ENCODE peak calls at places on chromosomes 11 and 22, in four cellular contexts. V is H9, F is IMR-90, P is mesenchymal stem cell. I is an unnamed sample.

GRCh38 chr11:105229257-105229656 is 89.7 kb upstream of the CARD18 start:
- DNase-seq in V (no peak), P (no peak), F (peak; percentile 80), I (no peak)

GRCh38 chr11:87451400-87451799 is 413.7 kb downstream of the TMEM135 start:
- DNase-seq in F (peak; percentile 33), V (no peak), P (peak; percentile 21), I (no peak)

GRCh38 chr11:92342886-92343285 is 118.3 kb downstream of the FAT3 start:
- DNase-seq in V (no peak), F (no peak), P (no peak), I (no peak)

GRCh38 chr11:67056640-67057409 is at the start of gene RHOD:
- DNase-seq in P (no peak), F (no peak), V (peak; percentile 71), I (peak; percentile 39)

GRCh38 chr11:111788051-111788450 is 21.9 kb upstream of the PPP2R1B start:
- DNase-seq in F (no peak), P (no peak), V (no peak), I (no peak)

GRCh38 chr11:84642500-84642899 is 984.6 kb downstream of the DLG2 start:
- DNase-seq in V (no peak), F (no peak), P (no peak), I (no peak)

GRCh38 chr11:74672956-74673895 is 58.0 kb downstream of the CHRDL2 start:
- DNase-seq in P (peak; percentile 95), V (no peak), F (peak; percentile 100), I (no peak)

GRCh38 chr11:77287136-77287535 is 14.3 kb downstream of the GDPD4 start:
- DNase-seq in F (peak; percentile 26), P (no peak), V (no peak), I (no peak)

GRCh38 chr11:9802291-9802861 is 138.5 kb downstream of the SWAP70 start:
- DNase-seq in P (peak; percentile 72), F (peak; percentile 91), V (no peak), I (no peak)
- H4K91ac ChIP-seq in P (no peak overlapping the region), F (peak overlapping the region; percentile 95), V (no peak overlapping the region), I (no peak overlapping the region)

GRCh38 chr11:34600339-34601084 is 20.4 kb upstream of the EHF start:
- DNase-seq in V (no peak), P (no peak), F (peak; percentile 8), I (no peak)
- H3K4me2 ChIP-seq in V (no peak overlapping the region), P (no peak overlapping the region), F (peak overlapping the region; percentile 25), I (no peak overlapping the region)

DNA sequence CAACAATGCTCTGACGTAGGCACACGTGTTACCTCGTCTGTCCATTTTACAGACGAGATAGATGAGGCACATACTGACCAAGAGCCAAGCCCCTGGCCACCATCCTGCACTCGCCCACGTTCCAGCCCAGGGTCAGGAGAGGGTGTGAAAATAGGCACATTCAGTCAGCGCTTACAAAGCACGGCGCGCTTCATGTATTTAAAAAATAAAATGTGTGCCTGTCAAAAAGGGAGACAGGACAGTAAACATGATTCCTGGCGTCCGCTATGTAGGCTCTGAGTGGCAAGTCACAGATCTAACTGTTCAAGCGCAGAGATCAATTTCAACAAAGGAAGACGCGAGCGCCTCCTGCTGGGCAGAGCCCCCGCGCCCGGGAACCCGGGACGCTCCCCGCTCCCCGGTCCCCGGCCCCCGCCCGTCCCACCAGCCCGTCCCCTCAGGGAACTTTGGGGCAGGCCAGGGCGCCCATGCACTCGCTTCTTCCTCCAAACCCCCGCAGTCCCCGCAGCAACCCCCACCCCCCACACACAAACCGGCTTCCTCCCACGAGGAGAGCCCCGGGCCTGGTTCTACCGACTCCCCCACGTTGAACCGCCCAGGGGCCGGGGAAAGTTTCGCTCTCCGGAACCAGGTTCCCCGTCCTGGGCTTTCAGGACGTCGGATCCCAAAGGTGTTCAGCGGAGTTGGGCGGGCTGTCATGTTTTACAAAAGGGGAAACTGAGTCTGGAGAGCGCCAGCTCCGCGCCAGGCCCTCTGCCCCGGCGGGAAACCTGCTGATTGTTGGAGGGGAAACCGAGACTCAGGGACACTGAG is 10.4 kb upstream of the C1QTNF6 start:
- DNase-seq in V (peak; percentile 77), P (peak; percentile 78), F (peak; percentile 58), I (peak; percentile 76)
- H4K91ac ChIP-seq in V (no peak overlapping the region), P (peak overlapping the region; percentile 98), F (peak overlapping the region; percentile 86), I (peak overlapping the region; percentile 38)

DNA sequence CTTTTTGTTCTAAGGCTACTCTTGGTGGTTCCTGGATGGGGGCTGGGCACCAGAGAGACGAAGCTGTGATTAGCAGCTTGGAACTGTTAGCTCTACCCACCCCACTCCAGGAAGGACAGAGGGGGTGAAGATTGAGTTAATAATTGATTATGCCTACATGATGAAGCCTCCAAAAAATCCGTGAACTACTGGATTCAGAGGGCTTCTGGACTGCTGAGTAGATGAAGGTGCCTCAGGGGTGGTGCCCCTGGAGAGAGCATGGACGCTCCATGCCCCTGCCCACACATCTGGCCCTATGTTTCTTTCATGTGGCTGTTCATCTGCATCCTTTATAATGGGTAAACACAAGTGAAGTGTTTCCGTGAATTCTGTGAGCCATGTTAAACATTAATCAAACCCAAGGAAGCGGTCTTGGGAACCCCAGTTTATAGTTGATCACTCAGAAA is 47.3 kb upstream of the CYP2D6 start:
- DNase-seq in P (no peak), V (no peak), F (no peak), I (no peak)
- H3K4me2 ChIP-seq in P (peak overlapping the region; percentile 53), V (no peak overlapping the region), F (no peak overlapping the region), I (no peak overlapping the region)

GRCh38 chr11:18564149-18564548 is 24.4 kb downstream of the UEVLD start:
- DNase-seq in F (no peak), P (no peak), V (no peak), I (no peak)
- H4K91ac ChIP-seq in F (no peak overlapping the region), P (no peak overlapping the region), V (no peak overlapping the region), I (no peak overlapping the region)

GRCh38 chr11:8221025-8221723 is 42.5 kb downstream of the LMO1 start:
- DNase-seq in F (no peak), P (no peak), V (no peak), I (no peak)

GRCh38 chr11:8222820-8223512 is 40.7 kb downstream of the LMO1 start:
- DNase-seq in V (no peak), F (no peak), P (no peak), I (no peak)

GRCh38 chr11:8223513-8223899 is 40.2 kb downstream of the LMO1 start:
- DNase-seq in F (peak; percentile 11), P (no peak), V (no peak), I (no peak)

GRCh38 chr11:8220261-8221024 is 43.2 kb downstream of the LMO1 start:
- DNase-seq in V (no peak), F (no peak), P (no peak), I (no peak)

GRCh38 chr11:8221917-8222316 is 41.8 kb downstream of the LMO1 start:
- DNase-seq in F (no peak), V (no peak), P (no peak), I (no peak)
- H3K4me2 ChIP-seq in F (no peak overlapping the region), V (no peak overlapping the region), P (no peak overlapping the region), I (no peak overlapping the region)

GRCh38 chr22:50190182-50190951 is 4.7 kb downstream of the TRABD start:
- DNase-seq in P (peak; percentile 53), F (no peak), V (peak; percentile 84), I (no peak)

GRCh38 chr22:50191041-50191740 is 5.5 kb downstream of the TRABD start:
- DNase-seq in P (no peak), F (no peak), V (no peak), I (no peak)

GRCh38 chr22:50189184-50189848 is 3.6 kb downstream of the TRABD start:
- DNase-seq in V (no peak), F (no peak), P (no peak), I (no peak)

GRCh38 chr22:50188356-50188755 is 2.6 kb downstream of the TRABD start:
- DNase-seq in P (no peak), V (no peak), F (no peak), I (no peak)

GRCh38 chr22:50189849-50190181 is 4.1 kb downstream of the TRABD start:
- DNase-seq in P (no peak), F (no peak), V (no peak), I (no peak)
- H4K91ac ChIP-seq in P (peak overlapping the region; percentile 81), F (no peak overlapping the region), V (no peak overlapping the region), I (no peak overlapping the region)

GRCh38 chr11:2678396-2678795 is 21.4 kb downstream of the KCNQ1OT1 start:
- DNase-seq in P (peak; percentile 54), F (no peak), V (no peak), I (no peak)

GRCh38 chr11:2685051-2685450 is 14.7 kb downstream of the KCNQ1OT1 start:
- DNase-seq in V (no peak), F (no peak), P (no peak), I (no peak)

GRCh38 chr11:2684581-2684980 is 15.2 kb downstream of the KCNQ1OT1 start:
- DNase-seq in P (no peak), V (no peak), F (no peak), I (no peak)

GRCh38 chr11:2679011-2679676 is 20.6 kb downstream of the KCNQ1OT1 start:
- DNase-seq in P (no peak), V (no peak), F (no peak), I (no peak)

DNA sequence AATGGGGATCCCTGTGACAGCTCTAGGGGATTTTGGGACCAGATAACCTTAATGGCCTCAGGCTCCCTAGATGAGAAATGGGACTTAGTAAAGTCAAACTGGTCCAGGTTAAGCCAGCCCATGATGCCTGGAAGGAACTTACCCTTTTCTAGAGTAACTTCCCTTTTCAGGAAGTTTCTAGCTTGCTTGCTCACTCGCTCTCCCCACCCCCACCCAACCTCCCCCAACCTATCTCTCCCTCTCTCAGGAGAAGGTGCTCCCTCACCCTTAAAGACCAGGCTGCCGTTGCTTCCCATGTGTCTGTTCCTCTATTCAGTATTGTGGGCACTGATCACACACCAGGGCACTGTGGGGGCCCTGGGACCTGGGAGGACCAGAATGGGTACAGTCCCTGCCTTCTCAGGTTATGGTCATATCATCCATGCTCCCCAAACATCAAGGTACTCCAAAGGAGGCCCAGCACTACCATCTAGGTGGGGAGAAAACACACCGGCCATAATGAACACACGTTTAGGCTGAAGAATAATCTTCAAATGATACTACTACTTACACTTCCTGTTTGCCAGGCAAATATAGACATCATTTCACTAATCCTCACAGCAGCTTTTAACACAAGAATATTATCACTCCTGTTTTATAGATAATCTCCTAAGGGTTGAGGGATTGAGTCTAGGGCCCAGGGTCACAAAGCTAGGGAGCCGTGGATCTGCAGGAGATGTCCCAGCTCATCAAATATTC is 18.2 kb downstream of the KCNQ1OT1 start:
- DNase-seq in V (no peak), F (no peak), P (no peak), I (no peak)
- H3K4me2 ChIP-seq in V (no peak overlapping the region), F (no peak overlapping the region), P (peak overlapping the region; percentile 37), I (no peak overlapping the region)

GRCh38 chr22:49962751-49963646 is 2.4 kb downstream of the PIM3 start:
- DNase-seq in V (peak; percentile 26), F (no peak), P (no peak), I (no peak)
- H4K91ac ChIP-seq in V (peak overlapping the region; percentile 79), F (peak overlapping the region; percentile 81), P (peak overlapping the region; percentile 97), I (peak overlapping the region; percentile 97)

I was measured in neuronal stem cell.